ENCODE peak calls at places on chromosomes 11 and 22, in four cellular contexts. U is astrocyte of the cerebellum, J is GM12891, C is AG09319. E is an unnamed sample.

GRCh38 chr11:113593698-113594308 is 112.3 kb downstream of the TMPRSS5 start:
- DNase-seq in U (no peak), J (no peak), C (no peak), E (no peak)

GRCh38 chr11:126631399-126631798 is 275.9 kb downstream of the ST3GAL4 start:
- DNase-seq in U (no peak), J (no peak), C (no peak), E (no peak)

GRCh38 chr11:45341379-45341778 is 55.2 kb upstream of the SYT13 start:
- DNase-seq in U (no peak), J (no peak), C (no peak), E (no peak)

GRCh38 chr11:117385906-117386305 is 58.3 kb downstream of the CEP164 start:
- DNase-seq in U (no peak), J (no peak), C (no peak), E (no peak)

GRCh38 chr11:120547871-120548681 is 36.5 kb downstream of the GRIK4 start:
- DNase-seq in U (peak), J (no peak), C (peak), E (peak)

GRCh38 chr11:72239296-72239848 is 4.6 kb downstream of the PHOX2A start:
- DNase-seq in U (no peak), J (no peak), C (no peak), E (no peak)

GRCh38 chr11:128695539-128696221 is 1.8 kb downstream of the FLI1 start:
- DNase-seq in U (no peak), J (no peak), C (no peak), E (no peak)

GRCh38 chr22:41910050-41910598 is 4.8 kb downstream of the SHISA8 start:
- DNase-seq in U (no peak), J (no peak), C (no peak), E (no peak)

GRCh38 chr11:95149659-95150294 is 60.1 kb downstream of the ENDOD1 start:
- DNase-seq in U (no peak), J (no peak), C (no peak), E (peak)

GRCh38 chr11:112186304-112186703 is 11.0 kb downstream of the BCO2 start:
- DNase-seq in U (no peak), J (no peak), C (no peak), E (no peak)

GRCh38 chr11:16945671-16946469 is 68.3 kb downstream of the PLEKHA7 start:
- DNase-seq in U (peak), J (peak), C (no peak), E (peak)

GRCh38 chr11:214083-214482 is 6.6 kb downstream of the RIC8A start:
- DNase-seq in U (no peak), J (no peak), C (no peak), E (no peak)

GRCh38 chr11:28542556-28542955 is 434.4 kb downstream of the METTL15 start:
- DNase-seq in U (no peak), J (no peak), C (no peak), E (no peak)

GRCh38 chr11:129639300-129639699 is 176.3 kb upstream of the TMEM45B start:
- DNase-seq in U (peak), J (no peak), C (peak), E (peak)

GRCh38 chr11:114343020-114343419 is 46.8 kb downstream of the NNMT start:
- DNase-seq in U (no peak), J (no peak), C (no peak), E (no peak)

GRCh38 chr11:113159967-113160621 is 154.3 kb upstream of the TTC12 start:
- DNase-seq in U (no peak), J (no peak), C (no peak), E (no peak)

GRCh38 chr22:18987765-18988164 is 51.7 kb upstream of the PRODH start:
- DNase-seq in U (no peak), J (no peak), C (no peak), E (no peak)

GRCh38 chr11:11916981-11917399 is 75.2 kb downstream of the USP47 start:
- DNase-seq in U (peak), J (no peak), C (peak), E (no peak)

GRCh38 chr11:8248786-8249185 is 14.9 kb downstream of the LMO1 start:
- DNase-seq in U (no peak), J (no peak), C (no peak), E (no peak)

GRCh38 chr11:11876458-11876857 is 34.7 kb downstream of the USP47 start:
- DNase-seq in U (no peak), J (no peak), C (no peak), E (peak)

GRCh38 chr11:123057604-123058305 is 4.2 kb downstream of the HSPA8 start:
- DNase-seq in U (no peak), J (no peak), C (no peak), E (no peak)

GRCh38 chr22:18065256-18065655 is 12.5 kb upstream of the PEX26 start:
- DNase-seq in U (no peak), J (no peak), C (no peak), E (no peak)

GRCh38 chr22:25057013-25057881 is 104.7 kb downstream of the KIAA1671 start:
- DNase-seq in U (peak), J (peak), C (no peak), E (peak)

E was measured in HCT116.